ENCODE peak calls at places on chromosomes 6 and 20, in four cellular contexts. B is upper lobe of left lung, K is AG10803, V is suprapubic skin. T is an unnamed sample.

GRCh38 chr6:2863901-2864300 is 22.2 kb upstream of the SERPINB1 start:
- DNase-seq in B (no peak), K (no peak), V (no peak), T (no peak)

GRCh38 chr6:18280084-18280483 is 15.8 kb upstream of the DEK start:
- DNase-seq in B (no peak), K (peak; percentile 26), V (no peak), T (no peak)

GRCh38 chr20:63794614-63795013 is 36.5 kb downstream of the ZBTB46 start:
- DNase-seq in B (peak; percentile 57), K (no peak), V (no peak), T (no peak)

GRCh38 chr6:19804362-19805145 is 32.6 kb upstream of the ID4 start:
- DNase-seq in B (peak; percentile 98), K (peak; percentile 96), V (peak; percentile 95), T (peak; percentile 97)

GRCh38 chr6:106069478-106069877 is 16.7 kb upstream of the PRDM1 start:
- DNase-seq in B (no peak), K (peak; percentile 84), V (no peak), T (peak; percentile 93)

GRCh38 chr6:133591330-133591729 is 297.6 kb upstream of the TCF21 start:
- DNase-seq in B (no peak), K (peak; percentile 35), V (no peak), T (peak; percentile 9)

GRCh38 chr6:106477790-106478189 is 117.3 kb downstream of the CRYBG1 start:
- DNase-seq in B (no peak), K (no peak), V (no peak), T (no peak)

GRCh38 chr6:37809144-37809543 is 10.4 kb upstream of the ZFAND3 start:
- DNase-seq in B (no peak), K (peak; percentile 35), V (no peak), T (peak; percentile 88)

GRCh38 chr20:48143435-48144081 is 358.3 kb upstream of the SULF2 start:
- DNase-seq in B (no peak), K (no peak), V (no peak), T (peak; percentile 4)

GRCh38 chr6:3131695-3132094 is 13.2 kb downstream of the BPHL start:
- DNase-seq in B (no peak), K (no peak), V (no peak), T (no peak)

GRCh38 chr6:139882977-139883728 is 508.7 kb upstream of the CITED2 start:
- DNase-seq in B (no peak), K (no peak), V (no peak), T (peak; percentile 31)

GRCh38 chr6:37382954-37383353 is 29.2 kb downstream of the RNF8 start:
- DNase-seq in B (no peak), K (no peak), V (no peak), T (no peak)

GRCh38 chr6:5151955-5152401 is 66.8 kb downstream of the PPP1R3G start:
- DNase-seq in B (no peak), K (peak; percentile 87), V (no peak), T (peak; percentile 70)

GRCh38 chr20:6707231-6707870 is 60.1 kb upstream of the BMP2 start:
- DNase-seq in B (no peak), K (no peak), V (no peak), T (no peak)

GRCh38 chr6:163923658-163924411 is 509.3 kb downstream of the QKI start:
- DNase-seq in B (peak; percentile 66), K (no peak), V (no peak), T (no peak)

GRCh38 chr20:58075980-58076749 is 152.3 kb downstream of the ANKRD60 start:
- DNase-seq in B (no peak), K (peak; percentile 20), V (no peak), T (peak; percentile 6)

GRCh38 chr6:138031417-138031816 is 75.8 kb downstream of the PERP start:
- DNase-seq in B (no peak), K (no peak), V (no peak), T (no peak)

GRCh38 chr6:168088161-168089106 is 9.4 kb upstream of the FRMD1 start:
- DNase-seq in B (peak; percentile 35), K (peak; percentile 28), V (no peak), T (peak; percentile 43)

GRCh38 chr6:41284726-41285125 is 1.8 kb downstream of the TREM1 start:
- DNase-seq in B (no peak), K (peak; percentile 35), V (no peak), T (peak; percentile 13)

GRCh38 chr6:4817551-4817950 is 41.3 kb downstream of the CDYL start:
- DNase-seq in B (no peak), K (peak; percentile 67), V (no peak), T (no peak)

GRCh38 chr6:130997061-130997753 is 65.8 kb downstream of the EPB41L2 start:
- DNase-seq in B (no peak), K (peak; percentile 71), V (no peak), T (peak; percentile 70)

GRCh38 chr6:40419377-40419776 is 167.8 kb downstream of the LRFN2 start:
- DNase-seq in B (no peak), K (peak; percentile 6), V (no peak), T (peak; percentile 12)

GRCh38 chr6:35477028-35477427 is 8.8 kb downstream of the RPL10A start:
- DNase-seq in B (no peak), K (no peak), V (no peak), T (no peak)

GRCh38 chr6:109834595-109835437 is 143.3 kb upstream of the GPR6 start:
- DNase-seq in B (no peak), K (no peak), V (no peak), T (no peak)

GRCh38 chr6:144439016-144439415 is 153.9 kb downstream of the UTRN start:
- DNase-seq in B (no peak), K (no peak), V (no peak), T (no peak)

GRCh38 chr6:163054641-163055040 is 326.9 kb downstream of the PACRG start:
- DNase-seq in B (no peak), K (no peak), V (no peak), T (no peak)

GRCh38 chr20:5230544-5230943 is 86.2 kb downstream of the PROKR2 start:
- DNase-seq in B (no peak), K (no peak), V (no peak), T (no peak)

GRCh38 chr6:77463881-77464867 is 883 bp upstream of the HTR1B start:
- DNase-seq in B (peak; percentile 83), K (no peak), V (no peak), T (no peak)

GRCh38 chr6:1311400-1312192 is at the start of gene FOXQ1:
- DNase-seq in B (peak; percentile 96), K (no peak), V (peak; percentile 86), T (peak; percentile 43)

GRCh38 chr20:57023997-57024396 is 242.4 kb downstream of the BMP7 start:
- DNase-seq in B (no peak), K (no peak), V (no peak), T (no peak)

GRCh38 chr20:57024849-57025248 is 241.6 kb downstream of the BMP7 start:
- DNase-seq in B (no peak), K (no peak), V (no peak), T (no peak)

GRCh38 chr20:57023007-57023406 is 243.4 kb downstream of the BMP7 start:
- DNase-seq in B (no peak), K (no peak), V (no peak), T (no peak)

GRCh38 chr20:57022306-57022705 is 244.1 kb downstream of the BMP7 start:
- DNase-seq in B (no peak), K (no peak), V (no peak), T (no peak)

GRCh38 chr20:57020364-57020763 is 246.1 kb downstream of the BMP7 start:
- DNase-seq in B (no peak), K (no peak), V (no peak), T (no peak)
- TF ChIP-seq CTCF in B (no peak), K (no peak), V (no peak), T (no peak)

GRCh38 chr20:642398-643174 is 10.4 kb downstream of the SRXN1 start:
- DNase-seq in B (peak; percentile 77), K (no peak), V (no peak), T (no peak)
- H3K4me3 ChIP-seq in B (peak overlapping the region; percentile 40), K (no peak overlapping the region), V (peak overlapping the region; percentile 36), T (peak overlapping the region; percentile 41)

GRCh38 chr6:16282370-16282769 is 44.0 kb downstream of the GMPR start:
- DNase-seq in B (no peak), K (no peak), V (no peak), T (no peak)

GRCh38 chr6:16288163-16288562 is 49.8 kb downstream of the GMPR start:
- DNase-seq in B (peak; percentile 79), K (no peak), V (no peak), T (no peak)

GRCh38 chr6:16285467-16286150 is 47.2 kb downstream of the GMPR start:
- DNase-seq in B (no peak), K (no peak), V (no peak), T (no peak)

GRCh38 chr6:16286151-16286522 is 47.8 kb downstream of the GMPR start:
- DNase-seq in B (no peak), K (peak; percentile 51), V (no peak), T (peak; percentile 24)

DNA sequence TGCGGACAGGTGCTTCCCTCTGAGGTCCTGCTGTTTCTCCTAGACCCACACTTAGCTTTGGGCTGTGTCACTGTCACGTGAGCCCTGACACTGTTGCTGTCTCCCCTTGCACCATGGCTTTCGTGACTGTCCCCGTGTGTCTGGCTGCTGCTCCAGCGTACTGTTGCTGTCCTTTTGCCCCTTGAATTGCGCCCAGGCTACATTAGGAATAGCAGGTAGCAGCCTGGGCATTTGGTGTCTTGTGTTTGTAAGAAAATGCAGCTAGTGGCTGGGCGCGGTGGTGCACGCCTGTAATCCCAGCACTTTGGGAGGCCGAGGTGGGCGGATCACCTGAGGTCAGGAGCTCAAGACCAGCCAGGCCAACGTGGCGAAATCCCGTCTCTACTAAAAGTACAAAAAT is 46.1 kb downstream of the GMPR start:
- DNase-seq in B (no peak), K (no peak), V (no peak), T (no peak)
- TF ChIP-seq CTCF in B (no peak), K (no peak), V (no peak), T (no peak)

GRCh38 chr6:170226647-170227046 is 64.2 kb downstream of the DLL1 start:
- DNase-seq in B (no peak), K (no peak), V (peak; percentile 70), T (no peak)

GRCh38 chr6:170224694-170225660 is 65.9 kb downstream of the DLL1 start:
- DNase-seq in B (peak; percentile 66), K (no peak), V (peak; percentile 83), T (no peak)

GRCh38 chr6:170223718-170224693 is 66.9 kb downstream of the DLL1 start:
- DNase-seq in B (no peak), K (no peak), V (peak; percentile 61), T (no peak)

GRCh38 chr6:170227521-170227983 is 63.3 kb downstream of the DLL1 start:
- DNase-seq in B (no peak), K (no peak), V (peak; percentile 75), T (no peak)

DNA sequence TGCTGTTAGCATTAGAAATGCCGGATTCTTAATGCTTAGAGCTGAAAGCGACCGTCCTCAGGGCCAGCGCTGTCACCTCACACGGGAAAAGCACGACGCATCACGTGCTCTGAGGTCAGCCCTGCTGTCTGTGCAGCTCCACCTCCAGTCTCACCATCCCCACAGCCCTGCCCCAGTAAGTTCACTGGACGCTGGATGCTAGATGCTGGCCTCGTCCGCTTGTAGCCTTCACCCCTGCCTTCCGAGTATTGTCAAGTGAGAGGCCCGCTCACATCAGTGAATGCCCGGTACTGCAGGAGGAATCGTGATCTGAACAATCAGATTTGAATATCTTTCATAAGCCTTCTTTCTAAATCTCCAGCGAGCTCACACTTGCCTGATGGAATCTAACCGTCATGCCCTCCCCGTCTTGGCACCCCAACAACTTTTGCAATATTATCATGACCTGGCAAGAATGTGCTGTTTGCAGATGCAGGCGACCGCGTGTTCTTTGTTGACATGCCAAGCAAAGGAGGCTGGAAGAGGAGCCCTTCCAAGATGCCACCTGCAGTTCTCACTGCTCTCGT is 64.9 kb downstream of the DLL1 start:
- DNase-seq in B (no peak), K (no peak), V (peak; percentile 77), T (no peak)
- H3K4me3 ChIP-seq in B (no peak overlapping the region), K (no peak overlapping the region), V (no peak overlapping the region), T (no peak overlapping the region)